ENCODE peak calls at places on chromosomes 3 and 15, in nine cellular contexts. G, R, J, O, W, Z, L, E and U are unnamed samples.

GRCh38 chr3:72065872-72066641 is 281.1 kb upstream of the PROK2 start:
- DNase-seq in G (no peak), R (no peak), J (no peak), O (no peak), W (no peak), Z (no peak), L (no peak), E (no peak), U (no peak)

GRCh38 chr15:59594493-59594942 is 17.1 kb upstream of the GCNT3 start:
- DNase-seq in G (peak), R (no peak), J (no peak), O (peak), W (no peak), Z (no peak), L (peak), E (no peak), U (no peak)

GRCh38 chr3:108292905-108293328 is 3.4 kb upstream of the HHLA2 start:
- DNase-seq in G (no peak), R (no peak), J (peak), O (no peak), W (no peak), Z (no peak), L (no peak), E (no peak), U (no peak)

GRCh38 chr3:49219132-49219531 is 47.7 kb downstream of the KLHDC8B start:
- DNase-seq in G (no peak), R (no peak), J (no peak), O (no peak), W (no peak), Z (no peak), L (no peak), E (no peak), U (no peak)

GRCh38 chr15:34439878-34440277 is 2.3 kb upstream of the GOLGA8A start:
- DNase-seq in G (no peak), R (no peak), J (no peak), O (no peak), W (no peak), Z (no peak), L (no peak), E (no peak), U (no peak)

GRCh38 chr15:41079717-41080116 is 36.4 kb downstream of the INO80 start:
- DNase-seq in G (no peak), R (no peak), J (no peak), O (no peak), W (no peak), Z (no peak), L (no peak), E (no peak), U (no peak)

GRCh38 chr3:185028121-185028520 is 124.7 kb downstream of the C3orf70 start:
- DNase-seq in G (no peak), R (no peak), J (no peak), O (no peak), W (no peak), Z (no peak), L (no peak), E (no peak), U (no peak)

GRCh38 chr3:72820405-72820804 is 27.8 kb downstream of the SHQ1 start:
- DNase-seq in G (no peak), R (no peak), J (no peak), O (peak), W (no peak), Z (no peak), L (no peak), E (no peak), U (no peak)

GRCh38 chr15:68441045-68441743 is 9.2 kb upstream of the ITGA11 start:
- DNase-seq in G (no peak), R (no peak), J (no peak), O (peak), W (peak), Z (no peak), L (no peak), E (no peak), U (no peak)

GRCh38 chr15:50940506-50940905 is 32.0 kb downstream of the AP4E1 start:
- DNase-seq in G (no peak), R (no peak), J (no peak), O (peak), W (no peak), Z (no peak), L (peak), E (no peak), U (no peak)

GRCh38 chr3:179401561-179401960 is 49.7 kb downstream of the GNB4 start:
- DNase-seq in G (no peak), R (no peak), J (no peak), O (no peak), W (no peak), Z (no peak), L (no peak), E (no peak), U (no peak)

GRCh38 chr3:8872291-8872690 is 91.0 kb downstream of the RAD18 start:
- DNase-seq in G (no peak), R (no peak), J (no peak), O (no peak), W (no peak), Z (no peak), L (no peak), E (no peak), U (no peak)

GRCh38 chr15:88631464-88632028 is 7.3 kb upstream of the ISG20 start:
- DNase-seq in G (no peak), R (no peak), J (no peak), O (no peak), W (no peak), Z (no peak), L (no peak), E (no peak), U (peak)

GRCh38 chr3:141940204-141940776 is 63.8 kb downstream of the ATP1B3 start:
- DNase-seq in G (no peak), R (no peak), J (no peak), O (peak), W (no peak), Z (no peak), L (peak), E (no peak), U (no peak)

GRCh38 chr15:58574612-58575011 is 142.8 kb downstream of the LIPC start:
- DNase-seq in G (no peak), R (no peak), J (no peak), O (no peak), W (no peak), Z (no peak), L (peak), E (no peak), U (no peak)

GRCh38 chr3:38561746-38562466 is 65.8 kb downstream of the EXOG start:
- DNase-seq in G (no peak), R (peak), J (no peak), O (no peak), W (no peak), Z (no peak), L (no peak), E (no peak), U (no peak)

GRCh38 chr15:100598655-100599054 is 3.3 kb downstream of the LINS1 start:
- DNase-seq in G (no peak), R (no peak), J (no peak), O (no peak), W (no peak), Z (no peak), L (no peak), E (no peak), U (no peak)

DNA sequence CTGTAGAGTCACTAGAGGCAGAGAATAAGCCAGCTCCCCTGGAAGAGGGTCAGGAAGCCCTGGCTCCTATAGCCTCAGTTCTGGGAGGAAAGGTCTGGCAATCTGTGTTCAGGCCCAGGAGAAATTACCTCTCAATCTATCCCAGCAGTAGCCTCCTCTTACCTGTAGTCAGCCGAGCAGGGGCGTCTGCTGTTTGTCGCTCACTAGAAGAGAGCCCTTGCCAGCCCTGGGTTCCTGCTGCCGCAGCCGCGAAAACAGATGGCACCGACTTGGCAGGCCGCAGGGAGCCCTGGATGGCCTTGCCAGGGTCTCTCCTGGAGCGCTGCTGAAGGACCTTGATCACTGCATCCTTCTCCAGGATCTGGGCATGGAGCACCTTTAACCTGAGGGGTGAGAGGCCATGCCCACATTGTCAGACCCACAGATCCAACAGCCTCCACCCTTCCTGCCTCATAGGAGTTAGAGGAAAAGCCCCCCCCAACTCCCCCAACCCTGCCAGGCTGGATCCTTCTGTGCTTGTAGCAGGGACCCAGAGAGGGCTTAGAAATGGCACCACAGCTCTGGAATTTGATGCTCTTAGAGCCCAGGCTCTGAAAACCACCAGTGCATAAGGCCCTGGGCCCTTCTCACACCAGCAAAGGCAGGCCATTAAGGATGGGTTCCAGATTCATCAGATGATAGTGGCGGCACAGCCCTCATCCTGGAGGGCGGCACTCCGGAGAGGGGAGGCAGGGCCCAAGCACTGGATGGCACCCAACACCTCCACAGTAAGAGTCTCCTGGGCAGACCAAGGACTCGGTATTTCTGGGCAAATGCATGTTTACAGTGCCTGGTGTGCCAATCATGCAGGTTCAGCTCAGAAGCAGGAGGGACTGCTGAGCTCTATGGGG is 14.9 kb downstream of the AMOTL2 start:
- DNase-seq in G (no peak), R (peak), J (no peak), O (no peak), W (no peak), Z (no peak), L (no peak), E (no peak), U (peak)
- H3K27ac ChIP-seq in G (peak), R (peak), J (no peak), O (peak), W (peak), Z (no peak), L (peak), E (no peak), U (no peak)

DNA sequence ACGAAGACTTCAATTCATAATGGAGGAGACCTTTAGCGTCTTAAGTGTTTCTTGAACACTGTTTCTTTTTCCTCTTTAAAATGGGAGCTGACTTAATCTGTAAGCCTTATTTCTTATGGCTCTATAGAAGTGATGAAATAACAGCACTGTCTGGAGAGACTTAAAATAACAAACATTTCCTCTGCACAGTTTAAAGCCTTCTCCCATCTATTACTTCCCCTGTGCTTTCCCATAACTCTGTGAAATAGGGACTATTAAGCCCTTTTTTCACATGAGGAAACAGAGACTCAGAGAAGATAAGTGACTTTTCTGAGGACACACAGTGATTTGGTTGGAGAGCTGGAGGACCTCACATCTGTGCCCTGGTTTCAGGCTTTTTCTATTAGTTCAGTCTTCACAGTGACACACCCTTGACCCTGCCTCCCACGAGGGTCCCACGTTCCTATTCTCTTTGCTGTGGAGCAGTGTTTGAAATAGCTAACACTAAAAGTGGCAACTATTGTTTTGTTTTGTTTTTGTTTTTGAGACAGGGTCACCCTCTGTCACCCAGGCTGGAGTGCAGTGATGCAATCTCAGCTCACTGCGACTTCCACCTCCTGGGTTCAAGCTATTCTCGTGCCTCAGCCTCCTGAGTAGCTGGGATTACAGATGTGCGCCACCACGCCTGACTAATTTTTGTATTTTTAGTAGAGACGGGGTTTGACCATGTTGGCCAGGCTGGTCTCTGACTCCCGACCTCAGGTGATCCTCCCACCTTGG is 82.9 kb downstream of the ST6GAL1 start:
- DNase-seq in G (no peak), R (no peak), J (no peak), O (peak), W (no peak), Z (no peak), L (no peak), E (no peak), U (no peak)
- H3K4me3 ChIP-seq in G (no peak), R (no peak), J (peak), O (no peak), W (no peak), Z (no peak), L (no peak), E (peak), U (no peak)

GRCh38 chr3:33128706-33129105 is 14.9 kb downstream of the CRTAP start:
- DNase-seq in G (no peak), R (no peak), J (no peak), O (peak), W (no peak), Z (no peak), L (no peak), E (no peak), U (no peak)

GRCh38 chr3:33134026-33134625 is 20.3 kb downstream of the CRTAP start:
- DNase-seq in G (no peak), R (no peak), J (no peak), O (peak), W (no peak), Z (no peak), L (no peak), E (no peak), U (no peak)

GRCh38 chr3:33131328-33132018 is 17.7 kb downstream of the CRTAP start:
- DNase-seq in G (no peak), R (no peak), J (peak), O (peak), W (no peak), Z (peak), L (peak), E (no peak), U (no peak)

GRCh38 chr3:33130144-33130543 is 16.3 kb downstream of the CRTAP start:
- DNase-seq in G (no peak), R (no peak), J (no peak), O (peak), W (no peak), Z (no peak), L (no peak), E (no peak), U (no peak)

DNA sequence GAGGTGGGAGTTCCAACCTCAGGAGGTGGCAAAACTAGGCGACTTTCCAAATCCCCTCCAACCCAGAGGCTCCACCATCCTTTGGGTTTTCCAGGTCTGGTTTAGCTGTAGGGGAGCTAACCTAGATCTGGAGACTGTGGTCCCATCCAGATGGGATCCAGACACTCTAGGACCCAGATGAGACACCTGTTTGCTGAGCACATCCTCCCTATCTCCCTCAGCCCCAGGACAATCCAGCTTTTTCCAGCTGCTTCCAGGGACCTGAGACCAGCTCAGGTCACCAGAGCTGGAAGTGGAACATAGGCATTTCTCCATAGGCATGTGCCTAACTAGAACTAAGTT is 18.2 kb downstream of the CRTAP start:
- DNase-seq in G (no peak), R (no peak), J (no peak), O (no peak), W (no peak), Z (no peak), L (no peak), E (no peak), U (no peak)
- H3K27ac ChIP-seq in G (no peak), R (no peak), J (no peak), O (no peak), W (no peak), Z (no peak), L (no peak), E (no peak), U (peak)

DNA sequence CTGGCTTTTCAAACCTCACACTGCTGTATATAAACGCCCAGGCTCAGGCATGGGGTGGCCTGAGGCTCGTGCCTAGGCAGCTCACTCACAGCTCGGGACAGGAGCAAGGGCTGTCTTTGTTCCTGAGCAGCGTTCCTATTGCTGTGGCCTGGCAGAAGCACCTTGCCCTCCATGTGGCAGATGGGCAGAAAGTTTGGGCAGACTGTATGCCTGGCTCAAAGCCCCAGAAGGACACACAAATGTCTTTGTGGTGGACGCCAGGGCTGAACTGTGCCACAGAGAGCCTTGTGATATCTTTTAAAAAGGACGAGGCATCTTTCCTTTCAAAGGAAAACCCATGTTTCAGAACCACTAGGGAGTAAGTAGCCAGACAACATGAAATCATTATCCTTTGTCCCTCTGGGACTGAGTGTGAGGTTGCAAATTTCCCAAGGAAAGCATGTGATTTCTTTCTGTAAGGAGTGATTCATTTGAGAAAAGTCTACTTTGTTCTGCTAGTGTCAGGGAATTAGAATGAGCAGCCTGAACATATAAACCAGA is 29.3 kb upstream of the UBE2E1 start:
- DNase-seq in G (no peak), R (no peak), J (no peak), O (peak), W (no peak), Z (no peak), L (no peak), E (no peak), U (no peak)
- H3K4me3 ChIP-seq in G (no peak), R (no peak), J (no peak), O (no peak), W (no peak), Z (no peak), L (no peak), E (no peak), U (no peak)

GRCh38 chr3:176906046-176906905 is 291.0 kb downstream of the TBL1XR1 start:
- DNase-seq in G (peak), R (no peak), J (no peak), O (peak), W (no peak), Z (no peak), L (peak), E (no peak), U (no peak)

GRCh38 chr3:176909044-176909443 is 288.2 kb downstream of the TBL1XR1 start:
- DNase-seq in G (no peak), R (no peak), J (no peak), O (no peak), W (no peak), Z (no peak), L (no peak), E (no peak), U (no peak)

DNA sequence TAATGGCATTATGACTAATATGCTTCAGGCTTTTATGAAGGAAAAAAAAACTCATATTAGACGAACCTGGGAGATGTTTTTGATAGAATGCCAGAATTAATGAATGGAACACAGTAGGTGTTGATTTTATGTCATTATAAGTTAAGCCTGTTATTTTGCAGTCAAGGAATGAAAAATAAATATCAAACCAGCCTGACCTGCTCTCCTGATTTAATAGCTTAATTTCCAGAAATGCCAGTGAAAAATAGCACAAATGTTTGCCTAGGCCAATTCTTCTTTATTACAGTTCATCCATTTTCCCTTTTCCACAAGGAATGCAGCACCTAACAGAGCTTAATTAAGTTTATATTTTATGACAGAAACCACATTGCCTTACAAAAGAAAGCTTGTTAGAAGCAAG is 292.0 kb downstream of the TBL1XR1 start:
- DNase-seq in G (no peak), R (no peak), J (no peak), O (no peak), W (no peak), Z (no peak), L (no peak), E (no peak), U (no peak)
- H3K27ac ChIP-seq in G (peak), R (no peak), J (no peak), O (no peak), W (no peak), Z (no peak), L (no peak), E (no peak), U (no peak)

GRCh38 chr15:43516185-43516584 is 1.2 kb upstream of the MAP1A start:
- DNase-seq in G (peak), R (peak), J (no peak), O (no peak), W (no peak), Z (no peak), L (no peak), E (no peak), U (peak)
- H3K4me3 ChIP-seq in G (no peak), R (no peak), J (no peak), O (peak), W (no peak), Z (no peak), L (no peak), E (no peak), U (no peak)

GRCh38 chr15:31366169-31366734 is 39.6 kb downstream of the KLF13 start:
- DNase-seq in G (peak), R (peak), J (no peak), O (no peak), W (no peak), Z (no peak), L (no peak), E (no peak), U (no peak)

GRCh38 chr15:31364301-31365031 is 37.8 kb downstream of the KLF13 start:
- DNase-seq in G (no peak), R (no peak), J (no peak), O (no peak), W (no peak), Z (no peak), L (no peak), E (no peak), U (no peak)

GRCh38 chr15:31365032-31365654 is 38.5 kb downstream of the KLF13 start:
- DNase-seq in G (no peak), R (no peak), J (no peak), O (no peak), W (no peak), Z (no peak), L (no peak), E (no peak), U (no peak)

GRCh38 chr15:31367021-31367729 is 40.5 kb downstream of the KLF13 start:
- DNase-seq in G (no peak), R (no peak), J (no peak), O (no peak), W (no peak), Z (no peak), L (no peak), E (no peak), U (no peak)

DNA sequence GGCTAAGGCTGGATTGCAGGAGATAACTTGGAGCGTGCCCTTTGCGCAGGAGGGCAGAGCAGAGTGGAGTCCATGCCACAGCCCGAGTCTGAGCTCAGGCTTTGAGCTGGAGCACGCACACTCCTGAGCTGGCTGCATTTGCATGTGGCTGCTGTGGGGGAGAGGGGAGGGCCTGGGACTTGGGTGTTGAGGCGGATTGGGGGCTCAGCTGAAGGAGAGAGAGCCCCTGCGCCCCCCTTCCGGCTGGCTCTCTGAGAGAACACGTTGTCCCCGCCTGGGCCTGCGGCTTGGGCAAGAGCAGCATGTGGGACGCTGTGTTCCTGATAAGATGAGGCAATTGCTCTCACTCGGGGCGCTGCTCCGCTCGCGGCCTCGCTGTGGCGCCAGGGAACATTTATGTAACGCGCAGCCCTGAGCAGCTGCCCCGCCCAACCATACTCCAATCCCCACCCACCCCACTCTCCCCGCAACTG is 39.1 kb downstream of the KLF13 start:
- DNase-seq in G (peak), R (peak), J (peak), O (peak), W (no peak), Z (peak), L (no peak), E (peak), U (peak)
- H3K27ac ChIP-seq in G (peak), R (peak), J (peak), O (peak), W (peak), Z (no peak), L (peak), E (peak), U (peak)